ENCODE peak calls at places on chromosomes 5 and 9, in eight cellular contexts. C is natural killer cell treated with Interleukin-12 subunit alpha and Interleukin-12 subunit beta and Interleukin-15 and Interleukin-18, amount 100 ng/mL, for 72 hours; A is SJSA1; X is Caki2; B is AG09309; H is GM04503; I is stimulated activated CD4-positive, alpha-beta T cell treated with anti-CD3 and anti-CD28 coated beads, Interleukin-15, amount 100 ng/mL, for 1 hour; P is body of pancreas. K is an unnamed sample.

GRCh38 chr5:130155395-130155794 is 251.1 kb downstream of the CHSY3 start:
- DNase-seq in B (no peak), A (no peak), C (no peak), P (no peak), H (no peak), X (no peak), I (no peak), K (no peak)

GRCh38 chr5:1312993-1313833 is 18.3 kb upstream of the TERT start:
- DNase-seq in X (no peak), B (no peak), I (no peak), H (no peak), C (peak; percentile 79), A (no peak), P (no peak), K (no peak)

GRCh38 chr5:150180241-150181027 is 9.4 kb upstream of the SLC6A7 start:
- DNase-seq in I (no peak), X (no peak), A (no peak), B (no peak), C (no peak), P (peak; percentile 44), H (no peak), K (no peak)

GRCh38 chr5:139746691-139747582 is 48.7 kb upstream of the PSD2 start:
- DNase-seq in P (peak; percentile 28), C (peak; percentile 93), B (no peak), H (no peak), A (peak; percentile 52), X (no peak), I (peak; percentile 61), K (no peak)

GRCh38 chr5:128896675-128897074 is 68.6 kb upstream of the SLC27A6 start:
- DNase-seq in A (no peak), B (no peak), C (no peak), P (no peak), H (no peak), X (no peak), I (no peak), K (no peak)

GRCh38 chr5:128276537-128277216 is 193.1 kb downstream of the SLC12A2 start:
- DNase-seq in C (no peak), P (no peak), I (no peak), B (no peak), A (no peak), X (no peak), H (no peak), K (no peak)

GRCh38 chr5:170149206-170149515 is 43.5 kb downstream of the FOXI1 start:
- DNase-seq in A (no peak), H (no peak), I (no peak), C (peak; percentile 29), X (no peak), B (no peak), P (no peak), K (no peak)

GRCh38 chr5:101678494-101679193 is 617.4 kb downstream of the SLCO4C1 start:
- DNase-seq in P (peak; percentile 67), B (peak; percentile 3), I (peak; percentile 1), H (no peak), A (peak; percentile 51), C (no peak), X (peak; percentile 25), K (peak; percentile 37)

GRCh38 chr5:134438268-134438622 is 26.6 kb upstream of the CDKN2AIPNL start:
- DNase-seq in A (no peak), H (peak; percentile 64), P (no peak), C (no peak), X (no peak), I (no peak), B (peak; percentile 63), K (no peak)

GRCh38 chr5:36374275-36374862 is 72.7 kb upstream of the RANBP3L start:
- DNase-seq in H (peak; percentile 87), C (no peak), X (no peak), B (peak; percentile 74), I (no peak), A (no peak), P (peak; percentile 15), K (no peak)

GRCh38 chr9:99416007-99416406 is 193.9 kb downstream of the SEC61B start:
- DNase-seq in C (no peak), B (peak; percentile 4), I (no peak), P (no peak), X (no peak), A (no peak), H (no peak), K (no peak)

GRCh38 chr9:136230773-136231172 is 14.8 kb downstream of the QSOX2 start:
- DNase-seq in X (no peak), B (no peak), I (no peak), P (no peak), H (no peak), A (no peak), C (no peak), K (no peak)

GRCh38 chr9:135566552-135566951 is 5.0 kb downstream of the PAEP start:
- DNase-seq in H (no peak), C (no peak), A (no peak), B (no peak), I (no peak), P (no peak), X (no peak), K (no peak)

GRCh38 chr9:135065151-135065550 is 22.3 kb upstream of the OLFM1 start:
- DNase-seq in I (no peak), B (no peak), C (no peak), X (no peak), A (no peak), H (no peak), P (no peak), K (no peak)

GRCh38 chr5:173454764-173455598 is 126.8 kb upstream of the STC2 start:
- DNase-seq in B (peak; percentile 99), I (no peak), A (peak; percentile 99), P (peak; percentile 41), X (peak; percentile 100), H (peak; percentile 99), C (no peak), K (peak; percentile 78)

GRCh38 chr5:38069360-38069759 is 189.0 kb upstream of the EGFLAM start:
- DNase-seq in X (no peak), I (no peak), A (no peak), B (no peak), P (peak; percentile 7), H (no peak), C (no peak), K (no peak)

GRCh38 chr5:75324791-75325190 is 12.2 kb upstream of the HMGCR start:
- DNase-seq in B (no peak), X (no peak), C (no peak), P (no peak), H (no peak), I (no peak), A (no peak), K (no peak)

GRCh38 chr9:117543089-117543488 is 128.2 kb upstream of the ASTN2 start:
- DNase-seq in C (no peak), P (no peak), A (no peak), H (no peak), X (no peak), B (no peak), I (no peak), K (no peak)

GRCh38 chr9:113817171-113817570 is 58.9 kb upstream of the ZNF618 start:
- DNase-seq in H (no peak), P (no peak), B (no peak), I (no peak), A (no peak), C (no peak), X (no peak), K (no peak)

GRCh38 chr9:138072897-138073296 is 195.3 kb downstream of the CACNA1B start:
- DNase-seq in A (no peak), I (no peak), P (no peak), X (no peak), H (no peak), C (no peak), B (no peak), K (no peak)

GRCh38 chr5:176943816-176944215 is 44.7 kb upstream of the HK3 start:
- DNase-seq in B (no peak), X (no peak), A (no peak), I (no peak), P (no peak), H (no peak), C (no peak), K (no peak)

GRCh38 chr5:73654861-73655318 is 28.9 kb downstream of the ARHGEF28 start:
- DNase-seq in I (no peak), C (no peak), H (no peak), B (no peak), P (no peak), A (no peak), X (no peak), K (no peak)

GRCh38 chr5:150604894-150605440 is 35.5 kb upstream of the SYNPO start:
- DNase-seq in P (no peak), X (no peak), C (no peak), B (no peak), I (no peak), A (no peak), H (no peak), K (no peak)